ENCODE peak calls at places on chromosomes 16 and 17, in eight cellular contexts. One of them, this sample, is unnamed. For H3K27me3 and H3K4me1, the result is how much of the 10 kb centered on the place peaks cover.

GRCh38 chr17:12637015-12637414 is 28.7 kb upstream of the MYOCD start:
- DNase-seq in CD8-positive, alpha-beta T cell: no peak
- DNase-seq in right atrium auricular region: no peak
- DNase-seq in neural progenitor cell: no peak
- DNase-seq in IMR-90: peak
- DNase-seq in lung: no peak
- DNase-seq in lower lobe of right lung: no peak
- DNase-seq in tibial nerve: no peak
- DNase-seq in this sample: no peak

GRCh38 chr17:60720763-60721531 is 43.3 kb downstream of the BCAS3 start:
- DNase-seq in CD8-positive, alpha-beta T cell: peak
- DNase-seq in right atrium auricular region: no peak
- DNase-seq in neural progenitor cell: peak
- DNase-seq in IMR-90: peak
- DNase-seq in lung: no peak
- DNase-seq in lower lobe of right lung: no peak
- DNase-seq in tibial nerve: peak
- DNase-seq in this sample: no peak

GRCh38 chr17:42345396-42346078 is 42.7 kb downstream of the STAT3 start:
- DNase-seq in CD8-positive, alpha-beta T cell: no peak
- DNase-seq in right atrium auricular region: no peak
- DNase-seq in neural progenitor cell: peak
- DNase-seq in IMR-90: no peak
- DNase-seq in lung: no peak
- DNase-seq in lower lobe of right lung: peak
- DNase-seq in tibial nerve: no peak
- DNase-seq in this sample: no peak

GRCh38 chr17:39737761-39738567 is at the start of gene GRB7:
- DNase-seq in CD8-positive, alpha-beta T cell: no peak
- DNase-seq in right atrium auricular region: no peak
- DNase-seq in neural progenitor cell: peak
- DNase-seq in IMR-90: no peak
- DNase-seq in lung: peak
- DNase-seq in lower lobe of right lung: peak
- DNase-seq in tibial nerve: no peak
- DNase-seq in this sample: no peak

GRCh38 chr16:77993586-77993985 is 28.8 kb upstream of the CLEC3A start:
- DNase-seq in CD8-positive, alpha-beta T cell: no peak
- DNase-seq in right atrium auricular region: no peak
- DNase-seq in neural progenitor cell: no peak
- DNase-seq in IMR-90: peak
- DNase-seq in lung: no peak
- DNase-seq in lower lobe of right lung: no peak
- DNase-seq in tibial nerve: no peak
- DNase-seq in this sample: no peak

GRCh38 chr16:11977206-11978041 is 890 bp downstream of the SNX29 start:
- DNase-seq in CD8-positive, alpha-beta T cell: no peak
- DNase-seq in right atrium auricular region: peak
- DNase-seq in neural progenitor cell: peak
- DNase-seq in IMR-90: peak
- DNase-seq in lung: no peak
- DNase-seq in lower lobe of right lung: no peak
- DNase-seq in tibial nerve: peak
- DNase-seq in this sample: peak

GRCh38 chr16:85465328-85466307 is 147.5 kb upstream of the GSE1 start:
- DNase-seq in CD8-positive, alpha-beta T cell: no peak
- DNase-seq in right atrium auricular region: peak
- DNase-seq in neural progenitor cell: no peak
- DNase-seq in IMR-90: peak
- DNase-seq in lung: no peak
- DNase-seq in lower lobe of right lung: no peak
- DNase-seq in tibial nerve: no peak
- DNase-seq in this sample: no peak

GRCh38 chr17:35773674-35774425 is 13.2 kb downstream of the C17orf50 start:
- DNase-seq in CD8-positive, alpha-beta T cell: no peak
- DNase-seq in right atrium auricular region: no peak
- DNase-seq in neural progenitor cell: no peak
- DNase-seq in IMR-90: no peak
- DNase-seq in lung: no peak
- DNase-seq in lower lobe of right lung: peak
- DNase-seq in tibial nerve: peak
- DNase-seq in this sample: no peak

GRCh38 chr16:27762441-27762840 is 212.5 kb downstream of the KATNIP start:
- DNase-seq in CD8-positive, alpha-beta T cell: no peak
- DNase-seq in right atrium auricular region: no peak
- DNase-seq in neural progenitor cell: no peak
- DNase-seq in IMR-90: peak
- DNase-seq in lung: no peak
- DNase-seq in lower lobe of right lung: peak
- DNase-seq in tibial nerve: no peak
- DNase-seq in this sample: no peak

GRCh38 chr17:80833952-80834895 is 157.4 kb upstream of the CHMP6 start:
- DNase-seq in CD8-positive, alpha-beta T cell: no peak
- DNase-seq in right atrium auricular region: no peak
- DNase-seq in neural progenitor cell: no peak
- DNase-seq in IMR-90: peak
- DNase-seq in lung: no peak
- DNase-seq in lower lobe of right lung: peak
- DNase-seq in tibial nerve: peak
- DNase-seq in this sample: peak

GRCh38 chr17:76678330-76678729 is 32.4 kb downstream of the MXRA7 start:
- DNase-seq in CD8-positive, alpha-beta T cell: peak
- DNase-seq in right atrium auricular region: no peak
- DNase-seq in neural progenitor cell: no peak
- DNase-seq in IMR-90: no peak
- DNase-seq in lung: no peak
- DNase-seq in lower lobe of right lung: no peak
- DNase-seq in tibial nerve: no peak
- DNase-seq in this sample: no peak

GRCh38 chr17:32110596-32110995 is 31.7 kb upstream of the RHOT1 start:
- DNase-seq in CD8-positive, alpha-beta T cell: no peak
- DNase-seq in right atrium auricular region: no peak
- DNase-seq in neural progenitor cell: no peak
- DNase-seq in IMR-90: no peak
- DNase-seq in lung: no peak
- DNase-seq in lower lobe of right lung: no peak
- DNase-seq in tibial nerve: no peak
- DNase-seq in this sample: no peak

GRCh38 chr17:48236681-48237134 is 129.1 kb downstream of the SNX11 start:
- DNase-seq in CD8-positive, alpha-beta T cell: no peak
- DNase-seq in right atrium auricular region: no peak
- DNase-seq in neural progenitor cell: no peak
- DNase-seq in IMR-90: peak
- DNase-seq in lung: no peak
- DNase-seq in lower lobe of right lung: no peak
- DNase-seq in tibial nerve: no peak
- DNase-seq in this sample: no peak

GRCh38 chr16:81798311-81799137 is 19.4 kb downstream of the PLCG2 start:
- DNase-seq in CD8-positive, alpha-beta T cell: no peak
- DNase-seq in right atrium auricular region: no peak
- DNase-seq in neural progenitor cell: no peak
- DNase-seq in IMR-90: no peak
- DNase-seq in lung: no peak
- DNase-seq in lower lobe of right lung: peak
- DNase-seq in tibial nerve: no peak
- DNase-seq in this sample: no peak

GRCh38 chr16:31488630-31489564 is 6.0 kb downstream of the SLC5A2 start:
- DNase-seq in CD8-positive, alpha-beta T cell: no peak
- DNase-seq in right atrium auricular region: no peak
- DNase-seq in neural progenitor cell: no peak
- DNase-seq in IMR-90: no peak
- DNase-seq in lung: no peak
- DNase-seq in lower lobe of right lung: no peak
- DNase-seq in tibial nerve: no peak
- DNase-seq in this sample: no peak

GRCh38 chr17:29444589-29444988 is 54.4 kb downstream of the TAOK1 start:
- DNase-seq in CD8-positive, alpha-beta T cell: no peak
- DNase-seq in right atrium auricular region: no peak
- DNase-seq in neural progenitor cell: no peak
- DNase-seq in IMR-90: peak
- DNase-seq in lung: no peak
- DNase-seq in lower lobe of right lung: no peak
- DNase-seq in tibial nerve: no peak
- DNase-seq in this sample: no peak

GRCh38 chr16:66728117-66728787 is 23.2 kb downstream of the DYNC1LI2 start:
- DNase-seq in CD8-positive, alpha-beta T cell: no peak
- DNase-seq in right atrium auricular region: no peak
- DNase-seq in neural progenitor cell: peak
- DNase-seq in IMR-90: peak
- DNase-seq in lung: peak
- DNase-seq in lower lobe of right lung: no peak
- DNase-seq in tibial nerve: no peak
- DNase-seq in this sample: no peak

GRCh38 chr17:951388-952132 is 28.0 kb downstream of the NXN start:
- DNase-seq in CD8-positive, alpha-beta T cell: no peak
- DNase-seq in right atrium auricular region: no peak
- DNase-seq in neural progenitor cell: peak
- DNase-seq in IMR-90: peak
- DNase-seq in lung: no peak
- DNase-seq in lower lobe of right lung: no peak
- DNase-seq in tibial nerve: no peak
- DNase-seq in this sample: no peak

GRCh38 chr17:74532115-74532514 is 840 bp upstream of the CD300LB start:
- DNase-seq in CD8-positive, alpha-beta T cell: no peak
- DNase-seq in right atrium auricular region: peak
- DNase-seq in neural progenitor cell: no peak
- DNase-seq in IMR-90: no peak
- DNase-seq in lung: peak
- DNase-seq in lower lobe of right lung: peak
- DNase-seq in tibial nerve: peak
- DNase-seq in this sample: peak

GRCh38 chr16:81151648-81152047 is 55.5 kb upstream of the GCSH start:
- DNase-seq in CD8-positive, alpha-beta T cell: no peak
- DNase-seq in right atrium auricular region: no peak
- DNase-seq in neural progenitor cell: no peak
- DNase-seq in IMR-90: no peak
- DNase-seq in lung: no peak
- DNase-seq in lower lobe of right lung: no peak
- DNase-seq in tibial nerve: no peak
- DNase-seq in this sample: no peak

GRCh38 chr17:34139996-34140395 is 115.1 kb upstream of the CCL2 start:
- DNase-seq in CD8-positive, alpha-beta T cell: no peak
- DNase-seq in right atrium auricular region: no peak
- DNase-seq in neural progenitor cell: peak
- DNase-seq in IMR-90: no peak
- DNase-seq in lung: no peak
- DNase-seq in lower lobe of right lung: no peak
- DNase-seq in tibial nerve: no peak
- DNase-seq in this sample: no peak

GRCh38 chr17:63649813-63650212 is 27.6 kb downstream of the MAP3K3 start:
- DNase-seq in CD8-positive, alpha-beta T cell: no peak
- DNase-seq in right atrium auricular region: no peak
- DNase-seq in neural progenitor cell: no peak
- DNase-seq in IMR-90: no peak
- DNase-seq in lung: peak
- DNase-seq in lower lobe of right lung: no peak
- DNase-seq in tibial nerve: no peak
- DNase-seq in this sample: peak

GRCh38 chr16:1283996-1284592 is 25.3 kb upstream of the UBE2I start:
- DNase-seq in CD8-positive, alpha-beta T cell: no peak
- DNase-seq in right atrium auricular region: no peak
- DNase-seq in neural progenitor cell: no peak
- DNase-seq in IMR-90: no peak
- DNase-seq in lung: no peak
- DNase-seq in lower lobe of right lung: no peak
- DNase-seq in tibial nerve: no peak
- DNase-seq in this sample: no peak
- H3K27me3 ChIP-seq in CD8-positive, alpha-beta T cell: under half
- H3K27me3 ChIP-seq in right atrium auricular region: under half
- H3K27me3 ChIP-seq in neural progenitor cell: under half
- H3K27me3 ChIP-seq in IMR-90: half or more
- H3K27me3 ChIP-seq in lung: under half
- H3K27me3 ChIP-seq in lower lobe of right lung: half or more
- H3K27me3 ChIP-seq in tibial nerve: under half
- H3K27me3 ChIP-seq in this sample: half or more

GRCh38 chr17:55421179-55421934 is at the start of gene MMD:
- DNase-seq in CD8-positive, alpha-beta T cell: peak
- DNase-seq in right atrium auricular region: no peak
- DNase-seq in neural progenitor cell: no peak
- DNase-seq in IMR-90: no peak
- DNase-seq in lung: peak
- DNase-seq in lower lobe of right lung: peak
- DNase-seq in tibial nerve: no peak
- DNase-seq in this sample: peak
- H3K4me1 ChIP-seq in CD8-positive, alpha-beta T cell: under half
- H3K4me1 ChIP-seq in right atrium auricular region: under half
- H3K4me1 ChIP-seq in neural progenitor cell: under half
- H3K4me1 ChIP-seq in IMR-90: under half
- H3K4me1 ChIP-seq in lung: under half
- H3K4me1 ChIP-seq in lower lobe of right lung: under half
- H3K4me1 ChIP-seq in tibial nerve: under half
- H3K4me1 ChIP-seq in this sample: under half

DNA sequence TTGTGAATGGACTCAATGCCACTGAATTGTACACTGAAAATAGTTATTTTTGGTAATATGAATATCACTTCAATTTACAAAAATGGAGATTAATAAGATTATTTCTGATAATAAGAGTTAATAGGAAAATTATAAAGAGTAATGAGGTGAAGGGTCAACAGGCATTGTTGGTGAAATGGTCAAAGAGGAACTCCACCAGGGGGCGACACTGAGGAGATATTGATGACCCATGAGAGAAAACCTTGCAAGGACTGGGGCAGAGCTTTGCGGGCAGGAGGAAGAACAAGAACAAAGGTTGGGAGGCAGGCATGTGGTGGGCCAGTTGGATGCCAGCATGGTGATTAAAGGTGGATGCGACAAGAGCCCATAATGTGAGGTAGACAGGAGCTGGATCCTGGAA is 74.0 kb upstream of the XYLT1 start:
- DNase-seq in CD8-positive, alpha-beta T cell: peak
- DNase-seq in right atrium auricular region: no peak
- DNase-seq in neural progenitor cell: peak
- DNase-seq in IMR-90: no peak
- DNase-seq in lung: no peak
- DNase-seq in lower lobe of right lung: no peak
- DNase-seq in tibial nerve: peak
- DNase-seq in this sample: no peak
- TF ChIP-seq CTCF in CD8-positive, alpha-beta T cell: peak
- TF ChIP-seq CTCF in right atrium auricular region: no peak
- TF ChIP-seq CTCF in neural progenitor cell: peak
- TF ChIP-seq CTCF in IMR-90: no peak
- TF ChIP-seq CTCF in lung: no peak
- TF ChIP-seq CTCF in lower lobe of right lung: peak
- TF ChIP-seq CTCF in tibial nerve: no peak
- TF ChIP-seq CTCF in this sample: no peak

DNA sequence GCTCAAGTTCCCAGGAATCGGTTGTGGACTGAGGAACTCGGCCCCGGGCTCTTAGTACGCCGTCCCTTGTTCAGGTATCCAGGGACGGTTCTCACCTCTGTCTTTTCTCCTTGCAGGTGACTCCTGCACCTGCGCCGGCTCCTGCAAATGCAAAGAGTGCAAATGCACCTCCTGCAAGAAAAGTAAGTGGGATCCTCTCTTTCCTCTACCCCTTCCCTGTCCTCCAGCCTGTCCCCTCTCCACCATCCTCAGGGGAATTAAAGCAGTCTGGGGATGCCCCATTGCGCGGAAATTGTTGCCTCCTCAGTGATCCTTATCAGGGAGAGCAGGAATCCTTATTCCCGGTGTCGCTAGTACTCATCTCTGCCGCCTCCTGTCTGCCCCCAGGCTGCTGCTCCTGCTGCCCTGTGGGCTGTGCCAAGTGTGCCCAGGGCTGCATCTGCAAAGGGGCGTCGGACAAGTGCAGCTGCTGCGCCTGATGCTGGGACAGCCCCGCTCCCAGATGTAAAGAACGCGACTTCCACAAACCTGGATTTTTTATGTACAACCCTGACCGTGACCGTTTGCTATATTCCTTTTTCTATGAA is 585 bp downstream of the MT2A start:
- DNase-seq in CD8-positive, alpha-beta T cell: no peak
- DNase-seq in right atrium auricular region: no peak
- DNase-seq in neural progenitor cell: peak
- DNase-seq in IMR-90: no peak
- DNase-seq in lung: no peak
- DNase-seq in lower lobe of right lung: no peak
- DNase-seq in tibial nerve: no peak
- DNase-seq in this sample: peak
- H3K27me3 ChIP-seq in CD8-positive, alpha-beta T cell: under half
- H3K27me3 ChIP-seq in right atrium auricular region: under half
- H3K27me3 ChIP-seq in neural progenitor cell: half or more
- H3K27me3 ChIP-seq in IMR-90: under half
- H3K27me3 ChIP-seq in lung: under half
- H3K27me3 ChIP-seq in lower lobe of right lung: under half
- H3K27me3 ChIP-seq in tibial nerve: under half
- H3K27me3 ChIP-seq in this sample: under half

This sample was measured in tibial artery.